ENCODE peak calls at places on chromosomes 3 and 15, in ten cellular contexts. One of them, this sample, is unnamed.

GRCh38 chr15:78906310-78906608 is 33.6 kb downstream of the MORF4L1 start:
- DNase-seq in HFF-Myc: no peak
- DNase-seq in B cell: no peak
- DNase-seq in GM12865: no peak
- DNase-seq in H9: no peak
- DNase-seq in kidney: no peak
- DNase-seq in fibroblast of mammary gland: peak
- DNase-seq in lung: peak
- DNase-seq in A549: peak
- DNase-seq in mesothelial cell of epicardium: no peak
- DNase-seq in this sample: peak

GRCh38 chr3:148992635-148993230 is 1.4 kb downstream of the GYG1 start:
- DNase-seq in HFF-Myc: no peak
- DNase-seq in lung: no peak
- DNase-seq in B cell: no peak
- DNase-seq in mesothelial cell of epicardium: no peak
- DNase-seq in H9: no peak
- DNase-seq in A549: no peak
- DNase-seq in fibroblast of mammary gland: no peak
- DNase-seq in kidney: no peak
- DNase-seq in GM12865: no peak
- DNase-seq in this sample: no peak

GRCh38 chr3:194824676-194825075 is 139.0 kb downstream of the FAM43A start:
- DNase-seq in lung: no peak
- DNase-seq in H9: no peak
- DNase-seq in mesothelial cell of epicardium: no peak
- DNase-seq in B cell: no peak
- DNase-seq in fibroblast of mammary gland: peak
- DNase-seq in A549: no peak
- DNase-seq in GM12865: no peak
- DNase-seq in HFF-Myc: no peak
- DNase-seq in kidney: no peak
- DNase-seq in this sample: peak

GRCh38 chr3:76768912-76769311 is 271.0 kb upstream of the ROBO2 start:
- DNase-seq in GM12865: no peak
- DNase-seq in fibroblast of mammary gland: no peak
- DNase-seq in A549: no peak
- DNase-seq in H9: no peak
- DNase-seq in HFF-Myc: no peak
- DNase-seq in lung: no peak
- DNase-seq in B cell: no peak
- DNase-seq in kidney: no peak
- DNase-seq in mesothelial cell of epicardium: no peak
- DNase-seq in this sample: no peak

GRCh38 chr15:72740202-72740601 is 43.4 kb downstream of the ADPGK start:
- DNase-seq in HFF-Myc: no peak
- DNase-seq in mesothelial cell of epicardium: no peak
- DNase-seq in H9: no peak
- DNase-seq in fibroblast of mammary gland: no peak
- DNase-seq in GM12865: peak
- DNase-seq in A549: no peak
- DNase-seq in kidney: no peak
- DNase-seq in B cell: peak
- DNase-seq in lung: no peak
- DNase-seq in this sample: no peak

GRCh38 chr3:18425641-18426403 is 683 bp upstream of the SATB1 start:
- DNase-seq in A549: no peak
- DNase-seq in GM12865: no peak
- DNase-seq in lung: peak
- DNase-seq in HFF-Myc: no peak
- DNase-seq in B cell: peak
- DNase-seq in H9: peak
- DNase-seq in mesothelial cell of epicardium: peak
- DNase-seq in kidney: peak
- DNase-seq in fibroblast of mammary gland: no peak
- DNase-seq in this sample: no peak

GRCh38 chr15:78667578-78668236 is 26.7 kb upstream of the CHRNB4 start:
- DNase-seq in HFF-Myc: no peak
- DNase-seq in A549: no peak
- DNase-seq in fibroblast of mammary gland: no peak
- DNase-seq in B cell: no peak
- DNase-seq in lung: no peak
- DNase-seq in kidney: no peak
- DNase-seq in H9: no peak
- DNase-seq in mesothelial cell of epicardium: no peak
- DNase-seq in GM12865: no peak
- DNase-seq in this sample: no peak

GRCh38 chr3:119891944-119892721 is 110.2 kb downstream of the NR1I2 start:
- DNase-seq in kidney: no peak
- DNase-seq in lung: peak
- DNase-seq in HFF-Myc: peak
- DNase-seq in B cell: peak
- DNase-seq in H9: peak
- DNase-seq in GM12865: peak
- DNase-seq in mesothelial cell of epicardium: no peak
- DNase-seq in A549: peak
- DNase-seq in fibroblast of mammary gland: peak
- DNase-seq in this sample: peak

GRCh38 chr15:92714071-92714456 is 58.5 kb upstream of the FAM174B start:
- DNase-seq in H9: peak
- DNase-seq in mesothelial cell of epicardium: no peak
- DNase-seq in GM12865: no peak
- DNase-seq in B cell: no peak
- DNase-seq in A549: peak
- DNase-seq in HFF-Myc: no peak
- DNase-seq in kidney: no peak
- DNase-seq in fibroblast of mammary gland: peak
- DNase-seq in lung: no peak
- DNase-seq in this sample: peak

GRCh38 chr15:101168463-101168824 is 83.4 kb downstream of the CHSY1 start:
- DNase-seq in lung: no peak
- DNase-seq in GM12865: no peak
- DNase-seq in A549: no peak
- DNase-seq in fibroblast of mammary gland: peak
- DNase-seq in mesothelial cell of epicardium: no peak
- DNase-seq in kidney: no peak
- DNase-seq in HFF-Myc: no peak
- DNase-seq in H9: no peak
- DNase-seq in B cell: no peak
- DNase-seq in this sample: peak

GRCh38 chr15:101013769-101014223 is 94.6 kb downstream of the LRRK1 start:
- DNase-seq in lung: peak
- DNase-seq in fibroblast of mammary gland: no peak
- DNase-seq in kidney: no peak
- DNase-seq in H9: peak
- DNase-seq in mesothelial cell of epicardium: no peak
- DNase-seq in HFF-Myc: no peak
- DNase-seq in B cell: no peak
- DNase-seq in GM12865: no peak
- DNase-seq in A549: no peak
- DNase-seq in this sample: no peak

GRCh38 chr3:55543228-55543627 is 56.1 kb upstream of the WNT5A start:
- DNase-seq in A549: no peak
- DNase-seq in kidney: peak
- DNase-seq in lung: no peak
- DNase-seq in HFF-Myc: no peak
- DNase-seq in B cell: no peak
- DNase-seq in mesothelial cell of epicardium: no peak
- DNase-seq in H9: no peak
- DNase-seq in fibroblast of mammary gland: no peak
- DNase-seq in GM12865: no peak
- DNase-seq in this sample: no peak

GRCh38 chr15:76866716-76867321 is 38.3 kb downstream of the SCAPER start:
- DNase-seq in lung: no peak
- DNase-seq in fibroblast of mammary gland: peak
- DNase-seq in kidney: no peak
- DNase-seq in A549: peak
- DNase-seq in HFF-Myc: peak
- DNase-seq in GM12865: peak
- DNase-seq in B cell: peak
- DNase-seq in mesothelial cell of epicardium: no peak
- DNase-seq in H9: no peak
- DNase-seq in this sample: peak

GRCh38 chr3:151896662-151897012 is 23.2 kb downstream of the SUCNR1 start:
- DNase-seq in GM12865: no peak
- DNase-seq in B cell: no peak
- DNase-seq in kidney: no peak
- DNase-seq in fibroblast of mammary gland: peak
- DNase-seq in lung: no peak
- DNase-seq in H9: no peak
- DNase-seq in mesothelial cell of epicardium: no peak
- DNase-seq in A549: peak
- DNase-seq in HFF-Myc: no peak
- DNase-seq in this sample: no peak

GRCh38 chr15:40567111-40567510 is 2.0 kb upstream of the RPUSD2 start:
- DNase-seq in fibroblast of mammary gland: no peak
- DNase-seq in A549: peak
- DNase-seq in mesothelial cell of epicardium: no peak
- DNase-seq in lung: no peak
- DNase-seq in HFF-Myc: no peak
- DNase-seq in H9: peak
- DNase-seq in GM12865: no peak
- DNase-seq in B cell: no peak
- DNase-seq in kidney: no peak
- DNase-seq in this sample: no peak

GRCh38 chr15:81012588-81012987 is 11.9 kb downstream of the TLNRD1 start:
- DNase-seq in mesothelial cell of epicardium: no peak
- DNase-seq in lung: no peak
- DNase-seq in GM12865: no peak
- DNase-seq in A549: no peak
- DNase-seq in HFF-Myc: no peak
- DNase-seq in H9: no peak
- DNase-seq in fibroblast of mammary gland: no peak
- DNase-seq in B cell: no peak
- DNase-seq in kidney: no peak
- DNase-seq in this sample: no peak

GRCh38 chr15:74630284-74631086 is 14.8 kb downstream of the CLK3 start:
- DNase-seq in HFF-Myc: no peak
- DNase-seq in kidney: no peak
- DNase-seq in GM12865: no peak
- DNase-seq in fibroblast of mammary gland: no peak
- DNase-seq in A549: no peak
- DNase-seq in lung: no peak
- DNase-seq in mesothelial cell of epicardium: no peak
- DNase-seq in B cell: peak
- DNase-seq in H9: peak
- DNase-seq in this sample: no peak

GRCh38 chr15:23539892-23540291 is 25.6 kb upstream of the MKRN3 start:
- DNase-seq in B cell: no peak
- DNase-seq in HFF-Myc: no peak
- DNase-seq in A549: no peak
- DNase-seq in GM12865: no peak
- DNase-seq in H9: no peak
- DNase-seq in lung: no peak
- DNase-seq in fibroblast of mammary gland: no peak
- DNase-seq in mesothelial cell of epicardium: no peak
- DNase-seq in kidney: no peak
- DNase-seq in this sample: no peak

GRCh38 chr3:65170357-65171090 is 482.7 kb upstream of the ADAMTS9 start:
- DNase-seq in HFF-Myc: no peak
- DNase-seq in kidney: peak
- DNase-seq in mesothelial cell of epicardium: peak
- DNase-seq in A549: peak
- DNase-seq in H9: no peak
- DNase-seq in lung: peak
- DNase-seq in GM12865: no peak
- DNase-seq in B cell: no peak
- DNase-seq in fibroblast of mammary gland: peak
- DNase-seq in this sample: peak
- TF ChIP-seq CTCF in HFF-Myc: peak
- TF ChIP-seq CTCF in kidney: peak
- TF ChIP-seq CTCF in mesothelial cell of epicardium: peak
- TF ChIP-seq CTCF in A549: no peak
- TF ChIP-seq CTCF in H9: peak
- TF ChIP-seq CTCF in lung: no peak
- TF ChIP-seq CTCF in GM12865: no peak
- TF ChIP-seq CTCF in B cell: no peak
- TF ChIP-seq CTCF in fibroblast of mammary gland: peak
- TF ChIP-seq CTCF in this sample: peak

GRCh38 chr3:113258311-113258710 is 47.0 kb downstream of the BOC start:
- DNase-seq in A549: no peak
- DNase-seq in B cell: no peak
- DNase-seq in fibroblast of mammary gland: no peak
- DNase-seq in mesothelial cell of epicardium: no peak
- DNase-seq in kidney: no peak
- DNase-seq in HFF-Myc: no peak
- DNase-seq in GM12865: no peak
- DNase-seq in lung: no peak
- DNase-seq in H9: no peak
- DNase-seq in this sample: peak
- TF ChIP-seq CTCF in A549: no peak
- TF ChIP-seq CTCF in B cell: no peak
- TF ChIP-seq CTCF in fibroblast of mammary gland: peak
- TF ChIP-seq CTCF in mesothelial cell of epicardium: no peak
- TF ChIP-seq CTCF in kidney: no peak
- TF ChIP-seq CTCF in HFF-Myc: no peak
- TF ChIP-seq CTCF in GM12865: no peak
- TF ChIP-seq CTCF in lung: no peak
- TF ChIP-seq CTCF in H9: peak
- TF ChIP-seq CTCF in this sample: peak

DNA sequence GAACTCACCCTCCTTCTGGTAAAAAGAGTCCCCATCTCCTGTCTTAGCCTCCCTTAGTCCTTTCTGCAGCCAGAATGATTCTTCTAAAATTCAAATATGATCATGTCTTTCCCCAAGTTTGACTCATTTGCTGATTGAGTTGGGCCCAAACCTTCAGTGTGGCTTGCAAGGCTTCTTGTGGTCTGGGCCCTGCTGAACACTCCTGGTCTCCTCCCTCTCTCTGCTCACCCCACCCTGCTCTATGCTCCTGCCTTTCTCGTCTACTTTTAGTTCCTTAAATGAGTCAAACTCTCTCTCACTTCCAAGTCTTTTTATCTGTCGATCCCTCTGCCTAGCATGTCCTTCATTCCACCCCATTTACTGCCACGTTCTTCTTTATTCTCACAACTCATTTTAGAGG is 72.6 kb downstream of the CCR1 start:
- DNase-seq in HFF-Myc: no peak
- DNase-seq in B cell: no peak
- DNase-seq in A549: no peak
- DNase-seq in kidney: no peak
- DNase-seq in lung: no peak
- DNase-seq in H9: no peak
- DNase-seq in mesothelial cell of epicardium: no peak
- DNase-seq in GM12865: peak
- DNase-seq in fibroblast of mammary gland: no peak
- DNase-seq in this sample: no peak
- TF ChIP-seq CTCF in HFF-Myc: no peak
- TF ChIP-seq CTCF in B cell: no peak
- TF ChIP-seq CTCF in A549: no peak
- TF ChIP-seq CTCF in kidney: no peak
- TF ChIP-seq CTCF in lung: no peak
- TF ChIP-seq CTCF in H9: no peak
- TF ChIP-seq CTCF in mesothelial cell of epicardium: no peak
- TF ChIP-seq CTCF in GM12865: no peak
- TF ChIP-seq CTCF in fibroblast of mammary gland: no peak
- TF ChIP-seq CTCF in this sample: no peak

DNA sequence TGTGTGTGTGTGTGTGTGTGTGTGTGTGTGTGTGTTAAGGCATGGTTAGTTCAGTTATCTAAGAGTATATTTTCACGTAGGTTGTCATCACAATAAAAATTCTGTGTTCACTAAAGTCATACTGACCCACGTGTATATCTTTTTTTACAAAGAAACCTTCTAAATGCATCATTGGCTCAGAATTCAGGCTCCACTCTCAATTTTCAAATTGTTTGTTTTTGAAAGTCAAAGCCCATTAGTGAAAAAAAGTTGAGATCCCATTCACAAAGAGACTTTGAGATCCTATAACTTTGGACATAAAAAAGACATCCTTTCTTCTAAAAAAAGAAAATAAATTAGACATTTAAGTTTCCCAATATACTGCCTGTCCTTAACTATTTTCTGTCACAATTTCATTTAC is 59.3 kb downstream of the GBE1 start:
- DNase-seq in kidney: no peak
- DNase-seq in mesothelial cell of epicardium: no peak
- DNase-seq in fibroblast of mammary gland: no peak
- DNase-seq in A549: no peak
- DNase-seq in B cell: no peak
- DNase-seq in GM12865: no peak
- DNase-seq in HFF-Myc: no peak
- DNase-seq in lung: no peak
- DNase-seq in H9: no peak
- DNase-seq in this sample: no peak
- TF ChIP-seq CTCF in kidney: no peak
- TF ChIP-seq CTCF in mesothelial cell of epicardium: no peak
- TF ChIP-seq CTCF in fibroblast of mammary gland: no peak
- TF ChIP-seq CTCF in A549: no peak
- TF ChIP-seq CTCF in B cell: no peak
- TF ChIP-seq CTCF in GM12865: no peak
- TF ChIP-seq CTCF in HFF-Myc: no peak
- TF ChIP-seq CTCF in lung: no peak
- TF ChIP-seq CTCF in H9: no peak
- TF ChIP-seq CTCF in this sample: no peak

This sample was measured in AG10803.